ENCODE peak calls at places on chromosomes 2 and 18, in ten cellular contexts. T is HepG2; Z is tibial nerve; Q is IMR-90; F is CD4-positive, alpha-beta T cell; A is tibial artery; J is PC-9; G is dorsolateral prefrontal cortex; Y is cardiac muscle cell; H is body of pancreas. S is an unnamed sample.

GRCh38 chr2:237497009-237497819 is 10.2 kb downstream of the MLPH start:
- DNase-seq in T (no peak), Z (no peak), Q (no peak), F (no peak), A (no peak), J (no peak), G (no peak), Y (peak; percentile 52), H (peak; percentile 65), S (no peak)

GRCh38 chr2:209331291-209331844 is 92.5 kb upstream of the MAP2 start:
- DNase-seq in T (peak; percentile 49), Z (no peak), Q (peak; percentile 28), F (no peak), A (no peak), J (no peak), G (no peak), Y (peak; percentile 60), H (peak; percentile 17), S (no peak)

GRCh38 chr2:165874445-165875039 is 79.0 kb downstream of the TTC21B start:
- DNase-seq in T (peak; percentile 72), Z (no peak), Q (peak; percentile 75), F (no peak), A (no peak), J (peak; percentile 71), G (no peak), Y (peak; percentile 77), H (no peak), S (no peak)

GRCh38 chr18:4125246-4125938 is 329.7 kb downstream of the DLGAP1 start:
- DNase-seq in T (no peak), Z (no peak), Q (no peak), F (no peak), A (no peak), J (no peak), G (no peak), Y (peak; percentile 41), H (no peak), S (no peak)

GRCh38 chr2:198328454-198328853 is 524.1 kb downstream of the PLCL1 start:
- DNase-seq in T (no peak), Z (no peak), Q (no peak), F (no peak), A (no peak), J (no peak), G (no peak), Y (no peak), H (no peak), S (no peak)

GRCh38 chr18:44682181-44682870 is 1.6 kb downstream of the SETBP1 start:
- DNase-seq in T (no peak), Z (peak; percentile 33), Q (no peak), F (no peak), A (peak; percentile 85), J (no peak), G (no peak), Y (no peak), H (peak; percentile 37), S (no peak)

GRCh38 chr2:223076573-223076972 is 24.6 kb downstream of the KCNE4 start:
- DNase-seq in T (no peak), Z (no peak), Q (peak; percentile 47), F (no peak), A (no peak), J (peak; percentile 49), G (no peak), Y (peak; percentile 56), H (no peak), S (no peak)

GRCh38 chr2:121086450-121086849 is 198.6 kb downstream of the TFCP2L1 start:
- DNase-seq in T (no peak), Z (no peak), Q (no peak), F (no peak), A (no peak), J (no peak), G (no peak), Y (no peak), H (no peak), S (no peak)

GRCh38 chr2:88521445-88522070 is 69.1 kb upstream of the FOXI3 start:
- DNase-seq in T (no peak), Z (no peak), Q (no peak), F (no peak), A (no peak), J (no peak), G (no peak), Y (peak; percentile 50), H (no peak), S (no peak)

DNA sequence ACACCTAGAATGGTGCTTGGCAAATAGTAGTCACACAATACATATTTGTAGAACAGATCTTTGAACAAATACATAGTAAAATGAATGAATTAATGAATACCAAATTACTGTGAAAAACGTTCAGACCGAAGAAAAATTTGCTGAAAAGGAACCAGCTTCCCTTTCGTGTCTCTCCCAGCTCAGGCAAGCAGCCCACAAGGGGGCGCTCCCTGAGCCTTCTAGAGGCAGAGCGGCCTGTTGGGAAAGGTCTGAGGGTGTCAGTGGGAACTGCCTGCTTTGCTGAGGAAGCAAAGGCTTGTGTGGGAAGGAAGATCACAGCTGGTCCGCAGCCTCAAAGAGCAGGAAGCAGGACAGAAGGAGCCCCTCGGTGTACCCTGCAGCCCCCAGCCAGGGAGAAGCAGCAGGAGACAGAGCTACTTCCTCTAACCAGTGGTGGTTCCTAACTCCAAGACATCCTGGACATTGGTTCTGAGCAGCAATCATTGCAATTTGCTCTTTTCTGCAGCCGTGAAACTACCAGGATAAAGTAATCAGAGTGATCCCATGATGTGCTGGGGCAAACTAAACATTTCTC is 231.1 kb downstream of the ANKRD30B start:
- DNase-seq in T (peak; percentile 23), Z (no peak), Q (no peak), F (no peak), A (no peak), J (no peak), G (no peak), Y (no peak), H (no peak), S (no peak)
- TF ChIP-seq CTCF in T (peak; percentile 70), Z (no peak), Q (no peak), F (no peak), A (no peak), J (peak; percentile 56), G (peak; percentile 47), Y (no peak), H (peak; percentile 15), S (peak; percentile 49)

DNA sequence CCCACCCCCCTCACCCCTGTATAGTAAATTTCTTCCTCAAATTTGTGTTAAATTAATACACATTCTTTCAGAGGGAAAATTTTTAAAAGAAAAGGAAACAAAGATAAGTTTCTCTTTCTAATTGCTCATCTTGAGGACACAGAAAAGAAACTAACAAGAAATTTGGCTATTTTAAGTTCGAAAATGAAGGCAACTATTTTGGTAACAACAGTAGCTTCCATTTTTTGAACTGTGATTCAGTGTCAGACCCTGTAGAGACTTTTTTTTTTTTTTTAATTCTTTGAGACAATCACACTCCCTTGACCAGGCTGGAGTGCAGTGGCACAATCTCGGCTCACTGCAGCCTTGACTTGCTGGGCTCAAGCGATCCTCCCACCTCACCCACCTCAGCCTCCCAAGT is 194.9 kb downstream of the SS18 start:
- DNase-seq in T (no peak), Z (no peak), Q (no peak), F (no peak), A (no peak), J (no peak), G (no peak), Y (no peak), H (no peak), S (no peak)
- H3K27ac ChIP-seq in T (no peak overlapping the region), Z (no peak overlapping the region), Q (no peak overlapping the region), F (no peak overlapping the region), A (no peak overlapping the region), J (no peak overlapping the region), G (no peak overlapping the region), Y (no peak overlapping the region), H (no peak overlapping the region), S (no peak overlapping the region)

GRCh38 chr2:36812196-36812595 is 115.7 kb downstream of the VIT start:
- DNase-seq in T (peak; percentile 35), Z (no peak), Q (no peak), F (no peak), A (no peak), J (no peak), G (no peak), Y (no peak), H (no peak), S (no peak)
- TF ChIP-seq CTCF in T (peak; percentile 70), Z (no peak), Q (peak; percentile 9), F (no peak), A (no peak), J (peak; percentile 45), G (no peak), Y (peak; percentile 22), H (no peak), S (no peak)

DNA sequence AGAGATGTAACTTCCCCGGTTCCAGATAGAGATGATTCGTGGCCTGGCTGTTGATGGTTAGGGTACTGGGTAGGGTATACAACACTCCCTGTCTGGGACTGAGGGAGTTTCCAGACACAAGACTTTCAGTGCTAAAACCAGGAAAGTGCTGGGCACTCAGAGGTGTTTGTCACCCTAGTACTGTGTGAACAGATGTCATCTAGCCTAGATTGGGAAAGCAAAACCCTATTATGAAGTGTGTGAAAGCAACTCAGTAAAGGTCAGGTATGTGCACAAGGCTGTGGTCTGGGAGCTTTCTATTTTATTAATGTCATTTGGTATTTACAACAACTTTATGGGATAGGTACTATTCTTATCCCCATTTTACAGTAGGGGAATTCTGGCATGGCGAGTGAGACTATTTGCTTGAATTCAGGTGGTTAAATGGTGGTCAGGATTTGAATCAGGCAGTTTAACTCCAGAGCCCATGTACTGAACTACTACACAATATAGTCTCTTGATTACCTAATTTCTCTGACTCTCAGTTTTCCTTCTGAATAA is 2.6 kb downstream of the BZW1 start:
- DNase-seq in T (no peak), Z (no peak), Q (no peak), F (no peak), A (no peak), J (no peak), G (no peak), Y (no peak), H (no peak), S (no peak)
- H3K27ac ChIP-seq in T (no peak overlapping the region), Z (no peak overlapping the region), Q (no peak overlapping the region), F (no peak overlapping the region), A (peak overlapping the region; percentile 12), J (no peak overlapping the region), G (no peak overlapping the region), Y (no peak overlapping the region), H (no peak overlapping the region), S (peak overlapping the region; percentile 13)

GRCh38 chr2:12555012-12555645 is 161.6 kb upstream of the TRIB2 start:
- DNase-seq in T (no peak), Z (no peak), Q (peak; percentile 80), F (no peak), A (no peak), J (peak; percentile 70), G (no peak), Y (peak; percentile 58), H (no peak), S (no peak)
- TF ChIP-seq CTCF in T (no peak), Z (peak; percentile 36), Q (no peak), F (no peak), A (no peak), J (no peak), G (no peak), Y (no peak), H (no peak), S (peak; percentile 36)

DNA sequence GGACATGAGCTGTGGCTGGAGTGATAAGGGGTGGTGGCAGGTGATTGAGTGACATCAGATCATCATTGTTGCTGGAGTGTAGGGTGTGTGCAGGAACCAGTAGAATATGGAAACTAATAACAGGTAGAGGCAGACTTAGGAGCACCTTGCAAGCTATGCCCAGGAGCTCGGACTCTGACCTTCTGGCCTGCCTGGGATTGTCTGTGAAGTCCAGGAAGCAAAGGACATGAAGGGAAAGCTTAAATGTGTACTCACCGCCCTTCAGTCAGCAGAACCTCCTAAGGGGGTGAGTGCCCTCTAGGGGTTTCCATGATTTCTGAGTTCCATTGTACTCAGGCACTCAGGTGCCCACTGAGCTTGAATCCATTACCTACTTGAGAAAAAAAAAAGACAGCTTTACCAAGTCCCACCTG is 104.2 kb downstream of the CRIM1 start:
- DNase-seq in T (peak; percentile 88), Z (no peak), Q (peak; percentile 63), F (no peak), A (no peak), J (peak; percentile 55), G (no peak), Y (peak; percentile 64), H (peak; percentile 20), S (no peak)
- H3K27ac ChIP-seq in T (peak overlapping the region; percentile 9), Z (no peak overlapping the region), Q (peak overlapping the region; percentile 59), F (no peak overlapping the region), A (peak overlapping the region; percentile 79), J (peak overlapping the region; percentile 6), G (no peak overlapping the region), Y (no peak overlapping the region), H (no peak overlapping the region), S (peak overlapping the region; percentile 14)